ENCODE peak calls at places on chromosomes 4 and X, in four cellular contexts. V is A549, M is HepG2, F is K562. E is an unnamed sample.

GRCh38 chrX:123357941-123358340 is 173.9 kb downstream of the GRIA3 start:
- DNase-seq in F (no peak), V (no peak), M (no peak), E (peak)

GRCh38 chr4:64747919-64748715 is 338.9 kb upstream of the TECRL start:
- DNase-seq in V (no peak), F (no peak), M (no peak), E (no peak)

GRCh38 chr4:142944565-142944964 is 98.5 kb upstream of the INPP4B start:
- DNase-seq in F (no peak), V (no peak), M (no peak), E (no peak)

GRCh38 chrX:129980540-129981206 is 1.8 kb upstream of the BCORL1 start:
- DNase-seq in M (peak), F (no peak), V (no peak), E (no peak)

GRCh38 chr4:186839122-186840037 is 115.7 kb upstream of the FAT1 start:
- DNase-seq in V (no peak), F (peak), M (no peak), E (no peak)

GRCh38 chrX:38982370-38982769 is 181.1 kb downstream of the MID1IP1 start:
- DNase-seq in F (no peak), V (no peak), M (peak), E (no peak)

GRCh38 chrX:41705680-41706374 is 17.1 kb downstream of the GPR34 start:
- DNase-seq in V (no peak), F (no peak), M (no peak), E (peak)

GRCh38 chr4:139682309-139683210 is 16.9 kb downstream of the MGST2 start:
- DNase-seq in V (no peak), F (peak), M (no peak), E (no peak)

GRCh38 chr4:146381263-146381872 is 140.4 kb downstream of the SLC10A7 start:
- DNase-seq in V (no peak), M (no peak), F (no peak), E (no peak)

GRCh38 chr4:53315300-53315699 is 50.6 kb downstream of the SCFD2 start:
- DNase-seq in F (no peak), M (no peak), V (no peak), E (no peak)

GRCh38 chr4:110005461-110006056 is 92.9 kb downstream of the EGF start:
- DNase-seq in V (peak), M (peak), F (peak), E (peak)

GRCh38 chr4:156475322-156475721 is 496.3 kb downstream of the PDGFC start:
- DNase-seq in V (no peak), M (peak), F (no peak), E (no peak)

GRCh38 chrX:108000751-108001150 is 18.6 kb upstream of the TEX13B start:
- DNase-seq in F (no peak), M (no peak), V (no peak), E (no peak)

GRCh38 chr4:2083826-2084160 is 24.7 kb downstream of the NAT8L start:
- DNase-seq in M (no peak), V (no peak), F (no peak), E (no peak)

GRCh38 chrX:149950681-149951080 is 12.4 kb upstream of the EOLA2 start:
- DNase-seq in M (peak), F (peak), V (peak), E (no peak)

GRCh38 chrX:49184294-49185061 is 1.7 kb downstream of the PRICKLE3 start:
- DNase-seq in M (no peak), V (peak), F (peak), E (no peak)

GRCh38 chr4:1233641-1234277 is 15.2 kb downstream of the CTBP1 start:
- DNase-seq in F (no peak), V (no peak), M (no peak), E (no peak)

GRCh38 chr4:153777421-153777820 is 11.5 kb downstream of the SFRP2 start:
- DNase-seq in M (no peak), F (no peak), V (no peak), E (no peak)

GRCh38 chr4:55184600-55185523 is 59.5 kb upstream of the KDR start:
- DNase-seq in V (no peak), M (peak), F (peak), E (no peak)

GRCh38 chr4:1058198-1058996 is 47.0 kb downstream of the FGFRL1 start:
- DNase-seq in F (no peak), M (no peak), V (no peak), E (no peak)

GRCh38 chrX:67555578-67556203 is 11.9 kb downstream of the AR start:
- DNase-seq in V (peak), F (peak), M (peak), E (no peak)

GRCh38 chr4:149910604-149911367 is 95.1 kb upstream of the IQCM start:
- DNase-seq in F (no peak), V (no peak), M (no peak), E (no peak)

GRCh38 chr4:16573744-16574143 is 324.7 kb downstream of the LDB2 start:
- DNase-seq in F (no peak), V (no peak), M (no peak), E (no peak)

GRCh38 chr4:56843421-56843899 is 22.0 kb upstream of the SPINK2 start:
- DNase-seq in F (peak), M (no peak), V (no peak), E (no peak)

GRCh38 chr4:2395584-2395983 is 22.9 kb downstream of the ZFYVE28 start:
- DNase-seq in V (no peak), M (no peak), F (peak), E (no peak)

GRCh38 chr4:77433102-77433733 is 172.4 kb upstream of the CXCL13 start:
- DNase-seq in F (peak), V (peak), M (peak), E (peak)

GRCh38 chrX:153688071-153688470 is 345 bp downstream of the SLC6A8 start:
- DNase-seq in F (no peak), M (no peak), V (no peak), E (no peak)

GRCh38 chr4:139557506-139558110 is 1.6 kb upstream of the SETD7 start:
- DNase-seq in F (no peak), M (no peak), V (no peak), E (no peak)

GRCh38 chrX:119635799-119636198 is 29.6 kb upstream of the NKRF start:
- DNase-seq in F (no peak), V (no peak), M (no peak), E (no peak)

GRCh38 chrX:54386314-54386713 is 28.5 kb upstream of the WNK3 start:
- DNase-seq in V (no peak), F (no peak), M (no peak), E (no peak)

GRCh38 chrX:136759968-136760367 is 20.8 kb downstream of the ARHGEF6 start:
- DNase-seq in M (no peak), V (no peak), F (peak), E (peak)

GRCh38 chr4:123170843-123171242 is 225.8 kb upstream of the SPRY1 start:
- DNase-seq in M (no peak), F (no peak), V (no peak), E (no peak)

GRCh38 chr4:87069037-87069742 is 134.4 kb downstream of the AFF1 start:
- DNase-seq in V (no peak), F (no peak), M (no peak), E (no peak)

GRCh38 chrX:1466232-1466661 is 13.5 kb upstream of the ASMTL start:
- DNase-seq in V (no peak), M (no peak), F (no peak), E (no peak)

GRCh38 chr4:176660561-176660960 is 132.2 kb downstream of the VEGFC start:
- DNase-seq in F (no peak), V (peak), M (no peak), E (no peak)

GRCh38 chrX:17706676-17707075 is 30.6 kb upstream of the SCML1 start:
- DNase-seq in M (peak), V (peak), F (no peak), E (no peak)

GRCh38 chr4:147571021-147571770 is 46.0 kb upstream of the TMEM184C start:
- DNase-seq in V (no peak), M (no peak), F (no peak), E (no peak)

GRCh38 chrX:133959972-133960371 is 25.4 kb downstream of the GPC3 start:
- DNase-seq in V (no peak), F (no peak), M (no peak), E (no peak)

GRCh38 chrX:66163849-66164401 is at the start of gene HEPH:
- DNase-seq in V (no peak), F (peak), M (no peak), E (peak)

DNA sequence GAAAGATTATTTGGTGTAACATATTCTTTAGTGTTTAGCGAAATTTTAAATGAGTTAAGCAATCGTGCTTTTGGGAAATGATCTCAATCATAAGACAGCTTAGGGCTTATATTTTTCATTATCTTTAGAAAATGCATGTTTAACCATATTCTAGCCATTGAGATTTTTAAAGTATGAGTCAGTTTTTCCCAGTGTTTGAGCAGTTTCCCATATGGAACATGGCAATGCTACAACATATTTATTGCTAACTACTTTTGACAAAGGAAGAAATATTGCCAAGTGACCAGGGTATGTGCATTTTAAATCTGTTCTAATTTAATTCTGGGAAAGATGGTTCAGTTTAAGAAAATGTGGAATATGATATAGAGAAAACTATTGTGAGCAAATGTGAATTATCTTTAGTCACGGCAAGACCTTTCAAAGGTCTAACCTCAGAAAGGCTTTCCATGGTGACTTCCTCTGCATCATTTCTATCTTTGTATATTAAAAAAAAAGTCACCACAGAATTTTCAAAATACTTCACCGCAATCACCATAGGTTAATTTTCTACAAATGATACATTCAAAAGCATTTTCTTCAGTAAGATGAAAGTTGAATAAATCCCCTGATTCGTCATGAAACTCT is 2349.1 kb upstream of the TENM3 start:
- DNase-seq in V (no peak), M (no peak), F (no peak), E (no peak)
- TF ChIP-seq EP300 in V (no peak), M (no peak), F (no peak), E (no peak)

GRCh38 chr4:5953003-5953951 is 60.4 kb upstream of the CRMP1 start:
- DNase-seq in M (no peak), V (no peak), F (no peak), E (no peak)
- TF ChIP-seq MAX in M (no peak), V (no peak), F (no peak), E (no peak)

DNA sequence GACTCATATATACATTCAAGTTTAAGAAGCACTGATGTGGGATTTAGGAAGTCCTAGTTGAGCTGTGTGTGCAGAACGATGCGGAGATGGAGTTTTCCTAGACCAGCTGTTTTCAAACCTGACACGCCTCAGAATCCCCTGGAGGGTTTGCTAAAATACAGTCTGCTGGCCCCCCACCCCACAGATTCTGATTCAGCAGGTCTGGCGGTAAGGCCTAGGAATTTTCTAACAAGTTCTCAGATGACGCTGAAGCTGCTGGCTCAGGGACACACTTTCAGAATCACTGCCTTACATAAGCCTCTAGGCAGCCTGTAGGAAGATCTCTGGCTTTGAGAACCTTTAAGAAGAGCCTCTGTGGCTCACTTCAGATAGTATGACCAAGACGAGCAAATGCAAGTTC is 73.1 kb downstream of the PHEX start:
- DNase-seq in M (no peak), V (no peak), F (no peak), E (no peak)
- TF ChIP-seq BHLHE40 in M (no peak), V (no peak), F (no peak), E (no peak)

GRCh38 chr4:8023696-8024033 is 84.0 kb upstream of the AFAP1 start:
- DNase-seq in F (no peak), V (no peak), M (no peak), E (no peak)

GRCh38 chr4:8021796-8022195 is 82.1 kb upstream of the AFAP1 start:
- DNase-seq in M (no peak), F (no peak), V (peak), E (no peak)

GRCh38 chr4:8022767-8023695 is 83.4 kb upstream of the AFAP1 start:
- DNase-seq in M (no peak), V (no peak), F (no peak), E (no peak)

GRCh38 chr4:8016527-8016926 is 76.9 kb upstream of the AFAP1 start:
- DNase-seq in V (no peak), F (peak), M (no peak), E (no peak)

DNA sequence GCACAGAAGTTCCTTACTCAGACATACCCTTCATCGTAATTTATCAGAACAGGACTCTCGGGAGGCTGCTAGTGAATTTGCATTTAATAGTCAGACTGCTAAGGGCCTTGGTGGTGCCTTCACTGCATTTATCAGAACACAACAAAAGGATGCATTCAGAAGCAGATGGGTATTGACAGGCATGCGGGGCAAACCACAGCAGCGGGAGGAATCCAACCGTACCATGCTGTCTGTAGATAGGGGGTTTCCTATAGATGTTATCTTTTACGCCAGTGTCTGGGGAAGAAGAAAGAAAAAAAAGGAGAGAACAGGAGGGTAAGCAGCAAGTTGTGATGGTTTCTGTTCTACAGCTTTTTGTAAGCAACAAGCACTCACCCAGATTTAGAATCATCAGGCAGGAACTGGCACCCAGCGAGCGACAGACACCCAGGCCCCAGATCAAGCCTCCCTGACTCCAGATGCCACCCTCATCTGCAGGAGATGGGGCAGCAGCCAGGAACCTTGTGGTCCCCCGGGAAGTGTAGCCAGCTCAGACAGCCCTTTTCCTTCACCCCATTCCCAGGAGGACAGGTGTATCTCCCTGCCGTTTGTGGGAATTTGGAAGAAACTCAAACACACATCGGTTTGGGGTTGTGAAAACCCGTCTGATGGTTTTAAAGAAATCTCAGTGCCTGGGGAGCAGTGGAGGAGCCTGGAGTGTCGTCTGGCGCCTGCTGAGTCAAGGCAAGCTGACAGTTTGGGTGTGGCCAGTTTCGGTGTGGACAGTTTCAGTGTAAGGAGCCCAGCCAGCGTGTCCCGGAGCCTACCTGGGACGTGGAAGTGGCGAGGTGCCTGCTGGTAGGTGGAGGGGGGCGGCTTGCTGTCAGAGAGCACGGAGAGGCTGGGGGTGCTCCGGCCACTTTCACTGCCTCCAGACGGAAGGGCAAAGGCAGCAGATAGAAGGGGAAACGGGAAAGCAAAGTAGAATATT is 80.0 kb upstream of the AFAP1 start:
- DNase-seq in M (no peak), V (no peak), F (no peak), E (no peak)
- TF ChIP-seq EP300 in M (no peak), V (no peak), F (no peak), E (no peak)

GRCh38 chr4:173264245-173264959 is 69.8 kb downstream of the HMGB2 start:
- DNase-seq in V (no peak), M (no peak), F (peak), E (no peak)
- TF ChIP-seq MAX in V (no peak), M (no peak), F (peak), E (no peak)

GRCh38 chrX:13763489-13763888 is 28.9 kb downstream of the OFD1 start:
- DNase-seq in V (no peak), M (no peak), F (no peak), E (no peak)
- TF ChIP-seq BHLHE40 in V (no peak), M (no peak), F (no peak), E (no peak)

GRCh38 chr4:35982318-35982717 is 262.0 kb downstream of the ARAP2 start:
- DNase-seq in M (no peak), F (no peak), V (no peak), E (no peak)
- TF ChIP-seq EP300 in M (no peak), F (no peak), V (no peak), E (no peak)

DNA sequence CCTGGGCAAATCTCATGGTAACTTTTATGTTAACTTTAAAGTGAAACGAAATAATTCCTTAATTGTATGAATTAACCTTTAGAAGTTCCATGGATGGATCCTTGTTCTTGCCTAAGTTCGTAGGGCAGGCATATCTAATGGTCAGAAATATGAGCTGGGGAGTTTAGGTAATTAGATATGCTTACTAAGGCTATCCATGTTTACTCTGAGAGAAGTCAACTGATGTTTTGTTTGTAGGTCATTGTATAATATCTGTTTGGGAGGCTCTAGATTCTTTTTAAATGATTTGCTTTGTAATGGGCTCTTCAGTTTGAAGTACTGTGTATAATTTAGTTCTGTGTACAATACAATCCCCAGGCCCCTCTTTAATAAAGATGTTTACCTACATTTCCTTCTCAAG is 117.0 kb downstream of the DCK start:
- DNase-seq in M (no peak), V (no peak), F (no peak), E (no peak)
- TF ChIP-seq MAX in M (no peak), V (no peak), F (no peak), E (no peak)